ENCODE peak calls at places on chromosomes 3 and 15, in four cellular contexts. Y is activated CD4-positive, CD25-positive, alpha-beta regulatory T cell treated with anti-CD3 and anti-CD28 coated beads, Interleukin-2, amount 50 U/mL, for 72 hours; T is fibroblast of pulmonary artery; N is C1 segment of cervical spinal cord. Z is an unnamed sample.

GRCh38 chr15:68389936-68390790 is 41.8 kb downstream of the ITGA11 start:
- DNase-seq in Y (peak; percentile 3), N (no peak), T (peak; percentile 86), Z (peak; percentile 38)

GRCh38 chr3:187765342-187765741 is 20.1 kb upstream of the BCL6 start:
- DNase-seq in Y (no peak), N (no peak), T (no peak), Z (peak; percentile 51)

GRCh38 chr3:15294914-15295313 is 37.5 kb downstream of the SH3BP5 start:
- DNase-seq in N (no peak), T (no peak), Y (no peak), Z (no peak)

GRCh38 chr15:85753791-85754452 is 40.8 kb downstream of the KLHL25 start:
- DNase-seq in N (no peak), T (no peak), Y (peak; percentile 12), Z (no peak)

GRCh38 chr3:174737966-174738365 is 121.2 kb upstream of the NAALADL2 start:
- DNase-seq in T (peak; percentile 4), N (no peak), Y (no peak), Z (peak; percentile 4)

GRCh38 chr3:13166243-13167063 is 93.2 kb upstream of the IQSEC1 start:
- DNase-seq in T (no peak), N (no peak), Y (no peak), Z (no peak)

GRCh38 chr15:38474155-38474757 is 20.3 kb downstream of the FAM98B start:
- DNase-seq in Y (no peak), T (peak; percentile 81), N (no peak), Z (peak; percentile 87)

GRCh38 chr3:14532691-14533456 is 7.3 kb downstream of the GRIP2 start:
- DNase-seq in Y (no peak), N (no peak), T (no peak), Z (peak; percentile 10)

GRCh38 chr3:120435621-120436020 is 15.2 kb downstream of the FSTL1 start:
- DNase-seq in T (peak; percentile 79), Y (no peak), N (no peak), Z (peak; percentile 84)

GRCh38 chr15:94777037-94777436 is 545.7 kb downstream of the MCTP2 start:
- DNase-seq in T (no peak), Y (no peak), N (no peak), Z (no peak)

GRCh38 chr3:117165611-117166051 is 456.1 kb downstream of the TUSC7 start:
- DNase-seq in T (no peak), Y (no peak), N (no peak), Z (no peak)

GRCh38 chr3:145058483-145058882 is 1086.9 kb downstream of the DIPK2A start:
- DNase-seq in N (no peak), Y (no peak), T (peak; percentile 18), Z (no peak)

GRCh38 chr3:134315286-134316106 is 58.8 kb downstream of the AMOTL2 start:
- DNase-seq in N (no peak), Y (no peak), T (peak; percentile 84), Z (peak; percentile 93)

GRCh38 chr3:191070201-191070600 is 128.8 kb upstream of the OSTN start:
- DNase-seq in N (no peak), T (peak; percentile 84), Y (no peak), Z (peak; percentile 87)

GRCh38 chr3:69861556-69861955 is 122.3 kb downstream of the MITF start:
- DNase-seq in N (no peak), T (no peak), Y (no peak), Z (no peak)

GRCh38 chr15:60118146-60118545 is 114.0 kb downstream of the FOXB1 start:
- DNase-seq in Y (no peak), T (no peak), N (no peak), Z (no peak)

GRCh38 chr3:128316456-128316855 is 150.2 kb downstream of the DNAJB8 start:
- DNase-seq in T (peak; percentile 38), Y (peak; percentile 41), N (no peak), Z (peak; percentile 42)

GRCh38 chr3:179955798-179956197 is 80.9 kb downstream of the PEX5L start:
- DNase-seq in Y (no peak), T (no peak), N (no peak), Z (no peak)

GRCh38 chr15:80594091-80594889 is 100.8 kb upstream of the ABHD17C start:
- DNase-seq in T (no peak), Y (no peak), N (no peak), Z (no peak)

GRCh38 chr15:73244333-73244732 is 124.4 kb downstream of the HCN4 start:
- DNase-seq in T (no peak), N (no peak), Y (no peak), Z (no peak)

GRCh38 chr15:45784656-45785055 is 149.8 kb downstream of the SQOR start:
- DNase-seq in N (no peak), Y (no peak), T (no peak), Z (no peak)